ENCODE peak calls at places on chromosomes 7 and 10, in ten cellular contexts. One of them, this sample, is unnamed.

GRCh38 chr10:1672001-1672781 is 65.1 kb downstream of the ADARB2 start:
- DNase-seq in right cardiac atrium: no peak
- DNase-seq in SK-N-SH: no peak
- DNase-seq in erythroblast: no peak
- DNase-seq in activated CD8-positive, alpha-beta memory T cell treated with anti-CD3 and anti-CD28 coated beads for 1 hour: no peak
- DNase-seq in EH: no peak
- DNase-seq in activated naive CD8-positive, alpha-beta T cell treated with anti-CD3 and anti-CD28 coated beads, Interleukin-2, amount 50 U/mL, for 24 hours: no peak
- DNase-seq in HCT116: no peak
- DNase-seq in NB4: no peak
- DNase-seq in psoas muscle: no peak
- DNase-seq in this sample: no peak

GRCh38 chr10:71718165-71718678 is 1.4 kb downstream of the C10orf105 start:
- DNase-seq in right cardiac atrium: peak; percentile 79
- DNase-seq in SK-N-SH: no peak
- DNase-seq in erythroblast: no peak
- DNase-seq in activated CD8-positive, alpha-beta memory T cell treated with anti-CD3 and anti-CD28 coated beads for 1 hour: no peak
- DNase-seq in EH: no peak
- DNase-seq in activated naive CD8-positive, alpha-beta T cell treated with anti-CD3 and anti-CD28 coated beads, Interleukin-2, amount 50 U/mL, for 24 hours: no peak
- DNase-seq in HCT116: no peak
- DNase-seq in NB4: no peak
- DNase-seq in psoas muscle: no peak
- DNase-seq in this sample: no peak

GRCh38 chr10:52357986-52358385 is 43.9 kb downstream of the DKK1 start:
- DNase-seq in right cardiac atrium: no peak
- DNase-seq in SK-N-SH: no peak
- DNase-seq in erythroblast: no peak
- DNase-seq in activated CD8-positive, alpha-beta memory T cell treated with anti-CD3 and anti-CD28 coated beads for 1 hour: no peak
- DNase-seq in EH: peak; percentile 56
- DNase-seq in activated naive CD8-positive, alpha-beta T cell treated with anti-CD3 and anti-CD28 coated beads, Interleukin-2, amount 50 U/mL, for 24 hours: no peak
- DNase-seq in HCT116: no peak
- DNase-seq in NB4: no peak
- DNase-seq in psoas muscle: no peak
- DNase-seq in this sample: no peak

GRCh38 chr10:77661100-77661499 is 23.5 kb upstream of the KCNMA1 start:
- DNase-seq in right cardiac atrium: no peak
- DNase-seq in SK-N-SH: no peak
- DNase-seq in erythroblast: no peak
- DNase-seq in activated CD8-positive, alpha-beta memory T cell treated with anti-CD3 and anti-CD28 coated beads for 1 hour: no peak
- DNase-seq in EH: no peak
- DNase-seq in activated naive CD8-positive, alpha-beta T cell treated with anti-CD3 and anti-CD28 coated beads, Interleukin-2, amount 50 U/mL, for 24 hours: no peak
- DNase-seq in HCT116: no peak
- DNase-seq in NB4: no peak
- DNase-seq in psoas muscle: no peak
- DNase-seq in this sample: no peak

GRCh38 chr7:70044525-70044924 is 446.2 kb downstream of the AUTS2 start:
- DNase-seq in right cardiac atrium: no peak
- DNase-seq in SK-N-SH: no peak
- DNase-seq in erythroblast: no peak
- DNase-seq in activated CD8-positive, alpha-beta memory T cell treated with anti-CD3 and anti-CD28 coated beads for 1 hour: no peak
- DNase-seq in EH: no peak
- DNase-seq in activated naive CD8-positive, alpha-beta T cell treated with anti-CD3 and anti-CD28 coated beads, Interleukin-2, amount 50 U/mL, for 24 hours: no peak
- DNase-seq in HCT116: no peak
- DNase-seq in NB4: no peak
- DNase-seq in psoas muscle: no peak
- DNase-seq in this sample: no peak

GRCh38 chr10:76035728-76036409 is 604.4 kb downstream of the LRMDA start:
- DNase-seq in right cardiac atrium: no peak
- DNase-seq in SK-N-SH: peak; percentile 52
- DNase-seq in erythroblast: no peak
- DNase-seq in activated CD8-positive, alpha-beta memory T cell treated with anti-CD3 and anti-CD28 coated beads for 1 hour: no peak
- DNase-seq in EH: no peak
- DNase-seq in activated naive CD8-positive, alpha-beta T cell treated with anti-CD3 and anti-CD28 coated beads, Interleukin-2, amount 50 U/mL, for 24 hours: no peak
- DNase-seq in HCT116: no peak
- DNase-seq in NB4: no peak
- DNase-seq in psoas muscle: no peak
- DNase-seq in this sample: no peak

GRCh38 chr10:35822316-35822715 is 180.2 kb upstream of the FZD8 start:
- DNase-seq in right cardiac atrium: peak; percentile 98
- DNase-seq in SK-N-SH: no peak
- DNase-seq in erythroblast: no peak
- DNase-seq in activated CD8-positive, alpha-beta memory T cell treated with anti-CD3 and anti-CD28 coated beads for 1 hour: no peak
- DNase-seq in EH: peak; percentile 55
- DNase-seq in activated naive CD8-positive, alpha-beta T cell treated with anti-CD3 and anti-CD28 coated beads, Interleukin-2, amount 50 U/mL, for 24 hours: no peak
- DNase-seq in HCT116: no peak
- DNase-seq in NB4: peak; percentile 1
- DNase-seq in psoas muscle: peak; percentile 88
- DNase-seq in this sample: peak; percentile 60

GRCh38 chr10:112744525-112744924 is 205.5 kb upstream of the TCF7L2 start:
- DNase-seq in right cardiac atrium: no peak
- DNase-seq in SK-N-SH: no peak
- DNase-seq in erythroblast: no peak
- DNase-seq in activated CD8-positive, alpha-beta memory T cell treated with anti-CD3 and anti-CD28 coated beads for 1 hour: no peak
- DNase-seq in EH: no peak
- DNase-seq in activated naive CD8-positive, alpha-beta T cell treated with anti-CD3 and anti-CD28 coated beads, Interleukin-2, amount 50 U/mL, for 24 hours: no peak
- DNase-seq in HCT116: no peak
- DNase-seq in NB4: no peak
- DNase-seq in psoas muscle: no peak
- DNase-seq in this sample: no peak

GRCh38 chr7:151632750-151633515 is 113.2 kb upstream of the RHEB start:
- DNase-seq in right cardiac atrium: peak; percentile 83
- DNase-seq in SK-N-SH: no peak
- DNase-seq in erythroblast: peak; percentile 37
- DNase-seq in activated CD8-positive, alpha-beta memory T cell treated with anti-CD3 and anti-CD28 coated beads for 1 hour: no peak
- DNase-seq in EH: peak; percentile 42
- DNase-seq in activated naive CD8-positive, alpha-beta T cell treated with anti-CD3 and anti-CD28 coated beads, Interleukin-2, amount 50 U/mL, for 24 hours: peak; percentile 53
- DNase-seq in HCT116: no peak
- DNase-seq in NB4: peak; percentile 93
- DNase-seq in psoas muscle: peak; percentile 48
- DNase-seq in this sample: no peak

GRCh38 chr7:26930201-26930600 is 65.8 kb upstream of the SKAP2 start:
- DNase-seq in right cardiac atrium: no peak
- DNase-seq in SK-N-SH: no peak
- DNase-seq in erythroblast: no peak
- DNase-seq in activated CD8-positive, alpha-beta memory T cell treated with anti-CD3 and anti-CD28 coated beads for 1 hour: no peak
- DNase-seq in EH: no peak
- DNase-seq in activated naive CD8-positive, alpha-beta T cell treated with anti-CD3 and anti-CD28 coated beads, Interleukin-2, amount 50 U/mL, for 24 hours: no peak
- DNase-seq in HCT116: no peak
- DNase-seq in NB4: no peak
- DNase-seq in psoas muscle: no peak
- DNase-seq in this sample: no peak

GRCh38 chr7:107860241-107860961 is 30.6 kb upstream of the DLD start:
- DNase-seq in right cardiac atrium: no peak
- DNase-seq in SK-N-SH: no peak
- DNase-seq in erythroblast: peak; percentile 23
- DNase-seq in activated CD8-positive, alpha-beta memory T cell treated with anti-CD3 and anti-CD28 coated beads for 1 hour: no peak
- DNase-seq in EH: no peak
- DNase-seq in activated naive CD8-positive, alpha-beta T cell treated with anti-CD3 and anti-CD28 coated beads, Interleukin-2, amount 50 U/mL, for 24 hours: no peak
- DNase-seq in HCT116: no peak
- DNase-seq in NB4: no peak
- DNase-seq in psoas muscle: no peak
- DNase-seq in this sample: no peak

GRCh38 chr7:27409776-27410175 is 167.2 kb downstream of the EVX1 start:
- DNase-seq in right cardiac atrium: no peak
- DNase-seq in SK-N-SH: no peak
- DNase-seq in erythroblast: no peak
- DNase-seq in activated CD8-positive, alpha-beta memory T cell treated with anti-CD3 and anti-CD28 coated beads for 1 hour: no peak
- DNase-seq in EH: peak; percentile 42
- DNase-seq in activated naive CD8-positive, alpha-beta T cell treated with anti-CD3 and anti-CD28 coated beads, Interleukin-2, amount 50 U/mL, for 24 hours: no peak
- DNase-seq in HCT116: no peak
- DNase-seq in NB4: peak; percentile 11
- DNase-seq in psoas muscle: no peak
- DNase-seq in this sample: no peak

GRCh38 chr7:69256634-69257081 is 341.6 kb upstream of the AUTS2 start:
- DNase-seq in right cardiac atrium: peak; percentile 74
- DNase-seq in SK-N-SH: no peak
- DNase-seq in erythroblast: no peak
- DNase-seq in activated CD8-positive, alpha-beta memory T cell treated with anti-CD3 and anti-CD28 coated beads for 1 hour: no peak
- DNase-seq in EH: no peak
- DNase-seq in activated naive CD8-positive, alpha-beta T cell treated with anti-CD3 and anti-CD28 coated beads, Interleukin-2, amount 50 U/mL, for 24 hours: no peak
- DNase-seq in HCT116: no peak
- DNase-seq in NB4: no peak
- DNase-seq in psoas muscle: peak; percentile 60
- DNase-seq in this sample: no peak

GRCh38 chr10:80182986-80183385 is 22.4 kb downstream of the ANXA11 start:
- DNase-seq in right cardiac atrium: peak; percentile 39
- DNase-seq in SK-N-SH: no peak
- DNase-seq in erythroblast: no peak
- DNase-seq in activated CD8-positive, alpha-beta memory T cell treated with anti-CD3 and anti-CD28 coated beads for 1 hour: no peak
- DNase-seq in EH: no peak
- DNase-seq in activated naive CD8-positive, alpha-beta T cell treated with anti-CD3 and anti-CD28 coated beads, Interleukin-2, amount 50 U/mL, for 24 hours: no peak
- DNase-seq in HCT116: no peak
- DNase-seq in NB4: no peak
- DNase-seq in psoas muscle: no peak
- DNase-seq in this sample: no peak

GRCh38 chr7:104603957-104604356 is 275.6 kb downstream of the LHFPL3 start:
- DNase-seq in right cardiac atrium: no peak
- DNase-seq in SK-N-SH: no peak
- DNase-seq in erythroblast: no peak
- DNase-seq in activated CD8-positive, alpha-beta memory T cell treated with anti-CD3 and anti-CD28 coated beads for 1 hour: no peak
- DNase-seq in EH: no peak
- DNase-seq in activated naive CD8-positive, alpha-beta T cell treated with anti-CD3 and anti-CD28 coated beads, Interleukin-2, amount 50 U/mL, for 24 hours: no peak
- DNase-seq in HCT116: no peak
- DNase-seq in NB4: no peak
- DNase-seq in psoas muscle: no peak
- DNase-seq in this sample: no peak

GRCh38 chr10:14386202-14386593 is 55.5 kb upstream of the FRMD4A start:
- DNase-seq in right cardiac atrium: no peak
- DNase-seq in SK-N-SH: no peak
- DNase-seq in erythroblast: no peak
- DNase-seq in activated CD8-positive, alpha-beta memory T cell treated with anti-CD3 and anti-CD28 coated beads for 1 hour: no peak
- DNase-seq in EH: peak; percentile 97
- DNase-seq in activated naive CD8-positive, alpha-beta T cell treated with anti-CD3 and anti-CD28 coated beads, Interleukin-2, amount 50 U/mL, for 24 hours: peak; percentile 48
- DNase-seq in HCT116: no peak
- DNase-seq in NB4: no peak
- DNase-seq in psoas muscle: no peak
- DNase-seq in this sample: no peak

GRCh38 chr7:1901431-1902210 is 231.5 kb downstream of the ELFN1 start:
- DNase-seq in right cardiac atrium: peak; percentile 26
- DNase-seq in SK-N-SH: no peak
- DNase-seq in erythroblast: no peak
- DNase-seq in activated CD8-positive, alpha-beta memory T cell treated with anti-CD3 and anti-CD28 coated beads for 1 hour: no peak
- DNase-seq in EH: no peak
- DNase-seq in activated naive CD8-positive, alpha-beta T cell treated with anti-CD3 and anti-CD28 coated beads, Interleukin-2, amount 50 U/mL, for 24 hours: no peak
- DNase-seq in HCT116: no peak
- DNase-seq in NB4: no peak
- DNase-seq in psoas muscle: peak; percentile 10
- DNase-seq in this sample: no peak

GRCh38 chr10:5595591-5596590 is 70.5 kb downstream of the ASB13 start:
- DNase-seq in right cardiac atrium: no peak
- DNase-seq in SK-N-SH: no peak
- DNase-seq in erythroblast: no peak
- DNase-seq in activated CD8-positive, alpha-beta memory T cell treated with anti-CD3 and anti-CD28 coated beads for 1 hour: no peak
- DNase-seq in EH: peak; percentile 98
- DNase-seq in activated naive CD8-positive, alpha-beta T cell treated with anti-CD3 and anti-CD28 coated beads, Interleukin-2, amount 50 U/mL, for 24 hours: no peak
- DNase-seq in HCT116: peak; percentile 21
- DNase-seq in NB4: peak; percentile 73
- DNase-seq in psoas muscle: no peak
- DNase-seq in this sample: no peak

GRCh38 chr7:31814187-31814586 is 127.2 kb downstream of the PPP1R17 start:
- DNase-seq in right cardiac atrium: no peak
- DNase-seq in SK-N-SH: no peak
- DNase-seq in erythroblast: peak; percentile 1
- DNase-seq in activated CD8-positive, alpha-beta memory T cell treated with anti-CD3 and anti-CD28 coated beads for 1 hour: no peak
- DNase-seq in EH: peak; percentile 53
- DNase-seq in activated naive CD8-positive, alpha-beta T cell treated with anti-CD3 and anti-CD28 coated beads, Interleukin-2, amount 50 U/mL, for 24 hours: no peak
- DNase-seq in HCT116: no peak
- DNase-seq in NB4: peak; percentile 19
- DNase-seq in psoas muscle: no peak
- DNase-seq in this sample: no peak

GRCh38 chr7:141646826-141647480 is 55.0 kb downstream of the DENND11 start:
- DNase-seq in right cardiac atrium: no peak
- DNase-seq in SK-N-SH: no peak
- DNase-seq in erythroblast: no peak
- DNase-seq in activated CD8-positive, alpha-beta memory T cell treated with anti-CD3 and anti-CD28 coated beads for 1 hour: no peak
- DNase-seq in EH: peak; percentile 24
- DNase-seq in activated naive CD8-positive, alpha-beta T cell treated with anti-CD3 and anti-CD28 coated beads, Interleukin-2, amount 50 U/mL, for 24 hours: no peak
- DNase-seq in HCT116: no peak
- DNase-seq in NB4: no peak
- DNase-seq in psoas muscle: no peak
- DNase-seq in this sample: no peak

GRCh38 chr7:25075459-25075858 is 49.6 kb downstream of the CYCS start:
- DNase-seq in right cardiac atrium: no peak
- DNase-seq in SK-N-SH: no peak
- DNase-seq in erythroblast: no peak
- DNase-seq in activated CD8-positive, alpha-beta memory T cell treated with anti-CD3 and anti-CD28 coated beads for 1 hour: no peak
- DNase-seq in EH: no peak
- DNase-seq in activated naive CD8-positive, alpha-beta T cell treated with anti-CD3 and anti-CD28 coated beads, Interleukin-2, amount 50 U/mL, for 24 hours: peak; percentile 31
- DNase-seq in HCT116: no peak
- DNase-seq in NB4: no peak
- DNase-seq in psoas muscle: no peak
- DNase-seq in this sample: no peak

GRCh38 chr7:156019308-156019707 is 207.0 kb upstream of the SHH start:
- DNase-seq in right cardiac atrium: no peak
- DNase-seq in SK-N-SH: no peak
- DNase-seq in erythroblast: no peak
- DNase-seq in activated CD8-positive, alpha-beta memory T cell treated with anti-CD3 and anti-CD28 coated beads for 1 hour: no peak
- DNase-seq in EH: no peak
- DNase-seq in activated naive CD8-positive, alpha-beta T cell treated with anti-CD3 and anti-CD28 coated beads, Interleukin-2, amount 50 U/mL, for 24 hours: no peak
- DNase-seq in HCT116: no peak
- DNase-seq in NB4: no peak
- DNase-seq in psoas muscle: no peak
- DNase-seq in this sample: no peak

GRCh38 chr10:3131098-3131497 is 41.5 kb downstream of the PITRM1 start:
- DNase-seq in right cardiac atrium: no peak
- DNase-seq in SK-N-SH: no peak
- DNase-seq in erythroblast: no peak
- DNase-seq in activated CD8-positive, alpha-beta memory T cell treated with anti-CD3 and anti-CD28 coated beads for 1 hour: no peak
- DNase-seq in EH: no peak
- DNase-seq in activated naive CD8-positive, alpha-beta T cell treated with anti-CD3 and anti-CD28 coated beads, Interleukin-2, amount 50 U/mL, for 24 hours: no peak
- DNase-seq in HCT116: no peak
- DNase-seq in NB4: no peak
- DNase-seq in psoas muscle: no peak
- DNase-seq in this sample: no peak

GRCh38 chr7:157027568-157028527 is 17.4 kb upstream of the MNX1 start:
- DNase-seq in right cardiac atrium: no peak
- DNase-seq in SK-N-SH: peak; percentile 10
- DNase-seq in erythroblast: no peak
- DNase-seq in activated CD8-positive, alpha-beta memory T cell treated with anti-CD3 and anti-CD28 coated beads for 1 hour: no peak
- DNase-seq in EH: peak; percentile 28
- DNase-seq in activated naive CD8-positive, alpha-beta T cell treated with anti-CD3 and anti-CD28 coated beads, Interleukin-2, amount 50 U/mL, for 24 hours: no peak
- DNase-seq in HCT116: no peak
- DNase-seq in NB4: no peak
- DNase-seq in psoas muscle: no peak
- DNase-seq in this sample: no peak

GRCh38 chr10:91759581-91759986 is 38.6 kb upstream of the TNKS2 start:
- DNase-seq in right cardiac atrium: no peak
- DNase-seq in SK-N-SH: no peak
- DNase-seq in erythroblast: peak; percentile 12
- DNase-seq in activated CD8-positive, alpha-beta memory T cell treated with anti-CD3 and anti-CD28 coated beads for 1 hour: no peak
- DNase-seq in EH: peak; percentile 10
- DNase-seq in activated naive CD8-positive, alpha-beta T cell treated with anti-CD3 and anti-CD28 coated beads, Interleukin-2, amount 50 U/mL, for 24 hours: no peak
- DNase-seq in HCT116: no peak
- DNase-seq in NB4: peak; percentile 15
- DNase-seq in psoas muscle: no peak
- DNase-seq in this sample: no peak